ENCODE peak calls at places on chromosomes 3 and 15, in eight cellular contexts. T, R, K, L, I, P, E and U are unnamed samples.

GRCh38 chr3:152328841-152329240 is 60.1 kb downstream of the MBNL1 start:
- DNase-seq in K (peak; percentile 53), T (peak; percentile 93), I (no peak), L (no peak), P (peak; percentile 41), R (no peak), E (no peak), U (peak; percentile 84)

GRCh38 chr3:102896851-102897621 is 462.2 kb downstream of the ZPLD1 start:
- DNase-seq in L (no peak), I (no peak), E (no peak), T (no peak), P (no peak), R (no peak), K (no peak), U (no peak)

GRCh38 chr15:66628976-66629723 is 63.4 kb upstream of the LCTL start:
- DNase-seq in R (no peak), E (no peak), K (no peak), T (no peak), L (no peak), P (no peak), I (no peak), U (no peak)

GRCh38 chr3:40873934-40874699 is 325.2 kb upstream of the CTNNB1 start:
- DNase-seq in K (no peak), L (no peak), R (no peak), I (no peak), E (no peak), P (no peak), T (no peak), U (no peak)

GRCh38 chr3:52367891-52368880 is 52.1 kb downstream of the DNAH1 start:
- DNase-seq in E (no peak), K (no peak), I (no peak), L (no peak), P (no peak), R (no peak), T (peak; percentile 21), U (peak; percentile 19)

GRCh38 chr15:85974348-85974705 is 105.3 kb upstream of the AGBL1 start:
- DNase-seq in K (peak; percentile 51), R (no peak), P (no peak), T (no peak), I (no peak), E (no peak), L (no peak), U (peak; percentile 43)

GRCh38 chr3:156037356-156037755 is 83.0 kb upstream of the KCNAB1 start:
- DNase-seq in I (no peak), E (no peak), L (no peak), R (no peak), K (no peak), T (peak; percentile 8), P (no peak), U (no peak)

GRCh38 chr3:16094644-16095272 is 79.7 kb upstream of the GALNT15 start:
- DNase-seq in E (no peak), I (no peak), K (no peak), T (peak; percentile 23), R (no peak), L (no peak), P (no peak), U (no peak)

GRCh38 chr3:101070260-101071121 is 77.3 kb upstream of the ABI3BP start:
- DNase-seq in K (peak; percentile 79), P (no peak), I (peak; percentile 70), R (peak; percentile 65), E (peak; percentile 41), T (peak; percentile 18), L (peak; percentile 50), U (peak; percentile 60)

GRCh38 chr3:127615631-127616305 is 13.2 kb upstream of the PODXL2 start:
- DNase-seq in K (no peak), T (no peak), I (no peak), L (no peak), R (no peak), P (no peak), E (no peak), U (no peak)

GRCh38 chr3:98577178-98577895 is 16.1 kb downstream of the CPOX start:
- DNase-seq in I (no peak), T (peak; percentile 13), K (no peak), L (no peak), R (no peak), P (peak; percentile 17), E (no peak), U (peak; percentile 77)

GRCh38 chr15:76799760-76800159 is 105.4 kb downstream of the SCAPER start:
- DNase-seq in E (no peak), R (no peak), T (peak; percentile 66), I (no peak), L (no peak), P (peak; percentile 43), K (no peak), U (peak; percentile 83)

GRCh38 chr3:23709987-23710386 is 95.8 kb upstream of the UBE2E1 start:
- DNase-seq in I (no peak), R (no peak), L (no peak), T (no peak), E (no peak), K (no peak), P (no peak), U (no peak)

GRCh38 chr3:116446037-116446436 is 750 bp upstream of the LSAMP start:
- DNase-seq in K (no peak), L (no peak), E (no peak), P (no peak), T (no peak), R (no peak), I (no peak), U (no peak)

GRCh38 chr3:128407247-128407646 is 59.4 kb downstream of the DNAJB8 start:
- DNase-seq in I (no peak), T (no peak), K (no peak), R (no peak), P (no peak), E (no peak), L (no peak), U (no peak)

GRCh38 chr15:56496635-56497034 is 31.7 kb upstream of the MNS1 start:
- DNase-seq in L (no peak), P (peak; percentile 34), I (no peak), R (peak; percentile 13), K (peak; percentile 77), T (peak; percentile 91), E (no peak), U (peak; percentile 73)

GRCh38 chr15:63729115-63729884 is 104.4 kb downstream of the HERC1 start:
- DNase-seq in I (no peak), R (no peak), T (no peak), K (no peak), E (no peak), L (no peak), P (no peak), U (no peak)

DNA sequence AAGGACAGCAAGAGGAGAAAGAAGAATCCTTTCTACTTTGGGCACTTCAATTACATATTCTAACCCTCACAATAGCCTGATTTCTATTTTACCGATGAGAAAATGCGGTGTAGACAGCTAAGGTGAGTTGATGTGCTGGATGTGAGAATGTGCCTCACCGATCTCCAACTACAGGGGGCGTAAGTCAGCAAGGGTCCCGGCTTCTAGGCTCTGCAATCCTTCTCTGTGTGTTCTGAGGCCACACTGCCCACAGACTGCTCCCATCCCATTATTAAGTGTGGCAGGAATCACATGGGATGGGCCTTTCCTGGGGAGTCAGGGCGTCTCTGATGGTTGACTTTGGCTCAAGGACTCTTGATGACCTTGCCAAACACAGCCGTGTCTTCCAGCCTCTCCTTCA is 23.6 kb upstream of the RPL35A start:
- DNase-seq in T (no peak), I (no peak), R (peak; percentile 20), K (no peak), P (no peak), E (no peak), L (no peak), U (no peak)
- TF ChIP-seq CTCF in T (peak; percentile 17), I (no peak), R (peak; percentile 44), K (peak; percentile 3), P (no peak), E (no peak), L (no peak), U (peak; percentile 7)

DNA sequence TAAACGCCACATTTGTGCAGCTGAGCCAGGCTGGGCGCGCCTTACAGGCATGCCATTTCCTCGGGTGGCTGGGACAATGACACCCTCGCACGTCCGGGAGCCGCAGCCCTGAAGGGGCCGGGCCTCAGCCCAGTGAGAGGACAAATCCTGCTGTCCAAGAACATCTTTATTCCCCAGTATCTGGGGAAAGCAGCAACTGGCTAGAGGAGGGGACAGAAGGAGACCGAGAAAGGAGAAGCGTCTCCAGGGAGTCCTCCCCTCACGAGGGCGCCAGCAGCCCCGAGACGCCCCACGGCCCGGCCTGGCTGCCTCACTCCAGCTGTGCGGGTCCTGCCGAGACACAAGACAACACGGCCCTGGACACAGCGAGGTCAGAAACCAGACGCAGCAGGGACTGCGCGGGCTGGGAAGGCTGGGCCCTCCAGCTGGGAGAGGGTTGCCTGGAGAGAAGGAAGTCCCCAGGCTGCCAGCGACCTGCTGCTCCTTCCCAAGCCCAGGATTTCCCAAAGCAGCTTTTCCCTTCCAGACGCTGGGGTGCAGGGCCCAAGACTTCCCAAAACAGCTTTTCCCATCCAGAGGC is 130.2 kb downstream of the CHSY1 start:
- DNase-seq in P (no peak), K (peak; percentile 71), I (peak; percentile 85), T (peak; percentile 69), L (no peak), R (peak; percentile 56), E (peak; percentile 85), U (peak; percentile 29)
- TF ChIP-seq CTCF in P (peak; percentile 61), K (peak; percentile 37), I (peak; percentile 39), T (peak; percentile 37), L (no peak), R (no peak), E (peak; percentile 31), U (no peak)

DNA sequence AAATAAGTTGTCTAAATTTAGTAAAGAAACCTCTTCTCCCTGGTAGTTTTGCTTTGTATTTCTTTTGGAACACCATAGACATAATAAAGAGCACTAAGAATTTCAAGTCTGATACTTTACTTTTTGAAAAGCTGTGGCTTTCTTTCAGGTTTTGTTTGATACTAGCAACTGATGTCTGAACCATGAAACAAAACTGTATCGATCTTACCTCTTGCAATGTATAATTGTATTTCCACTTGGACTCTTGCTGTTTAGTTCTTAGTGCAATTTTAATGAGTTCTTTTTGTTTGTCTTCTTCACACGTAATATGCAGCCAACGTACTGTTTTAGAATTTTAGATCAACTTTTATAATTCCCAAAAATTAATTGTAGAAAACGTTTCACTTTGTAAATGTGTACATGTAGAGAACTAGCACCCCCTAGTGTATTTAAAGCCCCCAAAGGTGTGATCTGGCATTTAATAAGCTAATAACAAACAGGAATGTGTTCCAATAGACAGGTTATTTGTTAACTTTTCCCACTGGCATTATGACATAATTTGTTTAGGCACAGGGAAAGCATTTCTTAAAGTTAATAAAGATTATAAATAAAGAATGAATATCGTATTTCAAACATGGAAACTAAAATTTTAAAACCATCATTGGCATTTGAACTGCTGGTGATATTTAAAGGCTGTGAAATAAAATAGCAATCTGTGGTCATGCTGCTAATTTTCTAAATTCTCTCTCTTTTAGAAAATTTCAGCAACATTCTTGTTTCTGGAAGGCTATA is 289.1 kb upstream of the DNAJC19 start:
- DNase-seq in R (no peak), P (no peak), I (no peak), K (no peak), T (peak; percentile 1), L (no peak), E (no peak), U (no peak)
- TF ChIP-seq CTCF in R (no peak), P (no peak), I (peak; percentile 46), K (peak; percentile 20), T (peak; percentile 8), L (peak; percentile 42), E (peak; percentile 48), U (no peak)

DNA sequence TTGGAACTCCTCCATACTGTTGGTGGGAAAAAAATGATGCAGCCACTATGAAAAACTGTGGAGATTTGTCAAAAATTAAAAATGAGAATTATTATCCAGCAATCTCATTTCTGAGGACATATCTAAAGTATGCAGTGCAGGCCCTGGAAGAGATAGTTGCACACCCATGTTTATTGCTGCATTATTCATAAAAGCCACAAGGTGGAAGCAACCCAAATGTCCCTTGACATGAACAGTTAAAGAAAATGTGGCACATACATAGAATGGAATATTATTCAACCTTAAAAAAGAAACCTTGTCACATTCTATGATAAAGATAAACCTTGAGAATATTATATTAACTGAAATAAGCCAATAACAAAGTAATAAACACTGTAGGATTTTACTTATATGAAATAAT is 80.9 kb upstream of the ARHGEF26 start:
- DNase-seq in P (no peak), I (no peak), T (peak; percentile 55), R (no peak), K (peak; percentile 22), E (no peak), L (no peak), U (peak; percentile 52)
- TF ChIP-seq CTCF in P (peak; percentile 32), I (no peak), T (peak; percentile 56), R (peak; percentile 52), K (peak; percentile 28), E (peak; percentile 14), L (no peak), U (peak; percentile 65)